ENCODE peak calls at places on chromosome 11, in six cellular contexts. F is activated T-helper 1 cell treated with Interleukin-2 at 50 U/mL for 16 hours, L is MCF 10A, Q is substantia nigra, E is hypothalamus, M is fibroblast of the aortic adventitia. W is an unnamed sample.

GRCh38 chr11:77424639-77425038 is 49.3 kb downstream of the PAK1 start:
- DNase-seq in F (no peak), L (no peak), Q (no peak), E (no peak), M (no peak), W (no peak)

GRCh38 chr11:24635588-24636290 is 138.9 kb downstream of the LUZP2 start:
- DNase-seq in F (no peak), L (no peak), Q (no peak), E (no peak), M (no peak), W (peak)

GRCh38 chr11:84398017-84398626 is 1112.0 kb upstream of the CCDC90B start:
- DNase-seq in F (no peak), L (peak), Q (peak), E (no peak), M (peak), W (peak)

GRCh38 chr11:117544431-117544830 is 216.8 kb downstream of the CEP164 start:
- DNase-seq in F (no peak), L (no peak), Q (no peak), E (no peak), M (no peak), W (no peak)

GRCh38 chr11:129853508-129854228 is 38.0 kb downstream of the TMEM45B start:
- DNase-seq in F (peak), L (peak), Q (no peak), E (no peak), M (peak), W (peak)

GRCh38 chr11:40328890-40329617 is 1130.4 kb downstream of the LRRC4C start:
- DNase-seq in F (no peak), L (peak), Q (no peak), E (no peak), M (peak), W (peak)

GRCh38 chr11:62446091-62446490 is 27.3 kb downstream of the SCGB1A1 start:
- DNase-seq in F (no peak), L (no peak), Q (no peak), E (no peak), M (peak), W (no peak)

GRCh38 chr11:101974255-101974654 is 57.9 kb upstream of the ANGPTL5 start:
- DNase-seq in F (no peak), L (no peak), Q (no peak), E (no peak), M (peak), W (no peak)

GRCh38 chr11:120184371-120184945 is 26.4 kb upstream of the OAF start:
- DNase-seq in F (no peak), L (no peak), Q (no peak), E (no peak), M (no peak), W (no peak)

GRCh38 chr11:58788355-58789023 is 56.0 kb downstream of the GLYATL2 start:
- DNase-seq in F (peak), L (peak), Q (peak), E (peak), M (peak), W (peak)

GRCh38 chr11:8768625-8769333 is 86.2 kb downstream of the RPL27A start:
- DNase-seq in F (no peak), L (peak), Q (no peak), E (no peak), M (peak), W (peak)

GRCh38 chr11:63906585-63906984 is 10.4 kb downstream of the RCOR2 start:
- DNase-seq in F (no peak), L (no peak), Q (no peak), E (peak), M (peak), W (no peak)

GRCh38 chr11:110991621-110992355 is 253.7 kb upstream of the POU2AF2 start:
- DNase-seq in F (no peak), L (peak), Q (peak), E (peak), M (peak), W (no peak)

W was measured in mammary epithelial cell.